ENCODE peak calls at places on chromosomes 2 and 18, in eight cellular contexts. K is sigmoid colon, T is K562, E is transverse colon, P is prostate gland, R is GM12892, X is GM12891, Y is H1. J is an unnamed sample.

GRCh38 chr2:134919360-134920210 is 963 bp downstream of the CCNT2 start:
- DNase-seq in K (peak), T (no peak), E (peak), P (peak), R (peak), X (no peak), Y (no peak), J (no peak)

GRCh38 chr2:236378851-236379250 is 114.6 kb upstream of the ASB18 start:
- DNase-seq in K (no peak), T (no peak), E (no peak), P (no peak), R (no peak), X (no peak), Y (no peak), J (no peak)

GRCh38 chr18:7637269-7637668 is 70.2 kb downstream of the PTPRM start:
- DNase-seq in K (no peak), T (no peak), E (no peak), P (peak), R (no peak), X (no peak), Y (no peak), J (no peak)

GRCh38 chr18:75544496-75544895 is 117.0 kb upstream of the SMIM21 start:
- DNase-seq in K (no peak), T (no peak), E (no peak), P (no peak), R (no peak), X (no peak), Y (no peak), J (no peak)

GRCh38 chr2:86636842-86637241 is 13.2 kb upstream of the RNF103 start:
- DNase-seq in K (no peak), T (no peak), E (no peak), P (no peak), R (no peak), X (no peak), Y (no peak), J (no peak)

GRCh38 chr18:50627594-50628542 is 68.0 kb downstream of the MAPK4 start:
- DNase-seq in K (peak), T (no peak), E (no peak), P (no peak), R (no peak), X (no peak), Y (no peak), J (no peak)

GRCh38 chr2:29606105-29606871 is 315.1 kb downstream of the ALK start:
- DNase-seq in K (no peak), T (no peak), E (no peak), P (no peak), R (no peak), X (no peak), Y (no peak), J (no peak)

GRCh38 chr18:9719421-9719981 is 11.4 kb downstream of the RAB31 start:
- DNase-seq in K (peak), T (no peak), E (no peak), P (peak), R (no peak), X (no peak), Y (no peak), J (peak)

GRCh38 chr2:3522851-3523481 is 3.6 kb upstream of the ADI1 start:
- DNase-seq in K (peak), T (no peak), E (peak), P (no peak), R (no peak), X (no peak), Y (no peak), J (no peak)

GRCh38 chr2:174827371-174828369 is 63.4 kb upstream of the CHRNA1 start:
- DNase-seq in K (no peak), T (no peak), E (no peak), P (no peak), R (no peak), X (no peak), Y (no peak), J (no peak)

GRCh38 chr2:121386707-121387106 is 101.7 kb upstream of the TFCP2L1 start:
- DNase-seq in K (no peak), T (no peak), E (no peak), P (no peak), R (no peak), X (no peak), Y (no peak), J (no peak)

GRCh38 chr2:36530983-36531354 is 67.0 kb downstream of the FEZ2 start:
- DNase-seq in K (no peak), T (no peak), E (no peak), P (no peak), R (no peak), X (no peak), Y (no peak), J (no peak)

GRCh38 chr2:170715062-170715931 is at the start of gene SP5:
- DNase-seq in K (peak), T (peak), E (peak), P (peak), R (peak), X (peak), Y (peak), J (no peak)

GRCh38 chr18:9135912-9136314 is 668 bp upstream of the ANKRD12 start:
- DNase-seq in K (no peak), T (peak), E (peak), P (no peak), R (peak), X (peak), Y (peak), J (peak)

GRCh38 chr2:121694398-121695178 is 42.1 kb downstream of the NIFK start:
- DNase-seq in K (peak), T (no peak), E (no peak), P (no peak), R (no peak), X (no peak), Y (no peak), J (no peak)

GRCh38 chr18:46278481-46279465 is 174.6 kb downstream of the HAUS1 start:
- DNase-seq in K (no peak), T (no peak), E (no peak), P (no peak), R (no peak), X (no peak), Y (no peak), J (no peak)

GRCh38 chr18:59617468-59617932 is 79.7 kb downstream of the CCBE1 start:
- DNase-seq in K (no peak), T (no peak), E (no peak), P (no peak), R (no peak), X (no peak), Y (no peak), J (no peak)

GRCh38 chr2:71851094-71851755 is 296.4 kb downstream of the CYP26B1 start:
- DNase-seq in K (no peak), T (no peak), E (no peak), P (no peak), R (no peak), X (no peak), Y (no peak), J (no peak)

GRCh38 chr2:209872675-209873074 is 101.0 kb downstream of the UNC80 start:
- DNase-seq in K (no peak), T (no peak), E (no peak), P (peak), R (no peak), X (no peak), Y (peak), J (no peak)

GRCh38 chr2:101442042-101442666 is 32.8 kb downstream of the RFX8 start:
- DNase-seq in K (no peak), T (no peak), E (no peak), P (no peak), R (no peak), X (no peak), Y (no peak), J (no peak)

GRCh38 chr2:226524381-226524843 is 275.2 kb downstream of the IRS1 start:
- DNase-seq in K (no peak), T (no peak), E (no peak), P (no peak), R (no peak), X (no peak), Y (no peak), J (no peak)

GRCh38 chr18:73511751-73512525 is 635.7 kb downstream of the FBXO15 start:
- DNase-seq in K (no peak), T (no peak), E (no peak), P (no peak), R (no peak), X (no peak), Y (no peak), J (no peak)

GRCh38 chr2:3493610-3493997 is 25.7 kb downstream of the ADI1 start:
- DNase-seq in K (no peak), T (peak), E (no peak), P (no peak), R (no peak), X (no peak), Y (no peak), J (no peak)

GRCh38 chr18:8890957-8891464 is 185.7 kb downstream of the MTCL1 start:
- DNase-seq in K (no peak), T (peak), E (no peak), P (no peak), R (no peak), X (no peak), Y (no peak), J (no peak)

GRCh38 chr18:59546164-59546563 is 151.1 kb downstream of the CCBE1 start:
- DNase-seq in K (no peak), T (peak), E (no peak), P (no peak), R (no peak), X (no peak), Y (no peak), J (no peak)

GRCh38 chr18:23228102-23229051 is 93.1 kb downstream of the CABLES1 start:
- DNase-seq in K (no peak), T (no peak), E (peak), P (no peak), R (no peak), X (no peak), Y (no peak), J (no peak)

GRCh38 chr18:13218376-13219011 is at the start of gene LDLRAD4:
- DNase-seq in K (peak), T (no peak), E (peak), P (peak), R (no peak), X (no peak), Y (peak), J (no peak)
- TF ChIP-seq POLR2A in K (no peak), T (no peak), E (peak), P (peak), R (no peak), X (no peak), Y (no peak), J (no peak)

GRCh38 chr18:14092625-14093361 is 39.4 kb downstream of the ZNF519 start:
- DNase-seq in K (no peak), T (no peak), E (no peak), P (no peak), R (no peak), X (no peak), Y (no peak), J (no peak)

GRCh38 chr18:14089781-14090180 is 42.5 kb downstream of the ZNF519 start:
- DNase-seq in K (no peak), T (no peak), E (no peak), P (peak), R (no peak), X (no peak), Y (no peak), J (no peak)

GRCh38 chr18:14085770-14086458 is 46.3 kb downstream of the ZNF519 start:
- DNase-seq in K (no peak), T (no peak), E (no peak), P (no peak), R (no peak), X (no peak), Y (no peak), J (no peak)

GRCh38 chr18:14086459-14087231 is 45.6 kb downstream of the ZNF519 start:
- DNase-seq in K (no peak), T (peak), E (no peak), P (no peak), R (no peak), X (no peak), Y (peak), J (no peak)

GRCh38 chr18:14089176-14089575 is 43.1 kb downstream of the ZNF519 start:
- DNase-seq in K (no peak), T (no peak), E (no peak), P (no peak), R (no peak), X (no peak), Y (no peak), J (no peak)
- TF ChIP-seq POLR2AphosphoS5 in K (no peak), T (no peak), E (no peak), P (no peak), R (no peak), X (no peak), Y (no peak), J (no peak)

GRCh38 chr2:69307696-69308064 is 79.3 kb downstream of the GFPT1 start:
- DNase-seq in K (no peak), T (no peak), E (no peak), P (no peak), R (no peak), X (no peak), Y (no peak), J (no peak)

GRCh38 chr2:69305712-69306611 is 81.1 kb downstream of the GFPT1 start:
- DNase-seq in K (no peak), T (peak), E (no peak), P (no peak), R (no peak), X (peak), Y (no peak), J (no peak)

GRCh38 chr2:69308338-69308737 is 78.7 kb downstream of the GFPT1 start:
- DNase-seq in K (no peak), T (no peak), E (no peak), P (no peak), R (no peak), X (no peak), Y (no peak), J (no peak)

GRCh38 chr2:69306612-69306896 is 80.5 kb downstream of the GFPT1 start:
- DNase-seq in K (no peak), T (no peak), E (no peak), P (no peak), R (no peak), X (no peak), Y (no peak), J (no peak)

DNA sequence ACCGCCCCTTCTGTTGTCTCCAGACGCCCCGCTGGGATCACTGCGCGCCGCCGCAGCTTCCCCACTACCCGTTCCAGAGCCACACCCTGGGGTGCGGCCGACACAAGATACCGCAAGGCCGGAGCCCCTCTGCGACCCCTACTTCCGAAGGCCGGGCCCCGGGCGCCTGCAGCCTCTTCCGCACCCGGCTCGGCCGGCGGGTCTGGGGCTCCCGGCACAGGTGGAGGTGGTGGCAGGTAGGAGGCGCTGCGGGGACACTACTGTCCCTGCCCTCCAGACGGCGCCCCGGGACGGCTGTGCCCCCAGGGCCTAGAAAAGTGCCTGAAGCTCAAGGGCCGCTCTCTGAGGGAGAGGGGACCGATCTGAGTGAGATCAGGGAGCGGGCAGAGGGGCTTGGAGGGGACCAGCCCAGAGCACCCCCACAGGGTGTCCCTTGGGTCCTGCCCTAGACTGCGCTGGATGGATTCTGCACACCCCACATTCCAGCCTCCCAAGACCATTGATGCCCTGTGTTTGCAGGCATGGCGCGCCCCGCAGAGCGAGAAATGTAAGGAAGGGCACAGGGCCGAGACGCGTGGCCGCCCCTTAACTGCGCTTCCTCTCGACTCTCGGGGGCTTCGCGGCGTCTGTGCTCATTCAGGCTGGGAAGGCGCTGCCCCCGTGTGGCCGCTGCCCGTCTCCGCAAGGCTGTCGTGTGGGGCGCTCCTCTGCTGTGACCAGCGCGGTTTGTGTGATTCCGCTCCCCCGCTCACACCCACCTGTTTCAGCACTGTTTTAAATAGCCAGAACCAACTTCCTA is 79.9 kb downstream of the GFPT1 start:
- DNase-seq in K (peak), T (peak), E (peak), P (peak), R (peak), X (peak), Y (peak), J (peak)
- TF ChIP-seq POLR2A in K (no peak), T (no peak), E (peak), P (no peak), R (no peak), X (no peak), Y (no peak), J (no peak)

GRCh38 chr2:216666461-216667233 is 28.7 kb downstream of the IGFBP5 start:
- DNase-seq in K (no peak), T (peak), E (peak), P (peak), R (peak), X (peak), Y (peak), J (peak)

GRCh38 chr2:216663846-216664245 is 30.6 kb downstream of the IGFBP2 start:
- DNase-seq in K (no peak), T (no peak), E (no peak), P (no peak), R (no peak), X (no peak), Y (no peak), J (no peak)

GRCh38 chr2:216665717-216666116 is 29.6 kb downstream of the IGFBP5 start:
- DNase-seq in K (no peak), T (no peak), E (no peak), P (no peak), R (no peak), X (no peak), Y (peak), J (peak)

GRCh38 chr2:216664593-216665034 is 30.7 kb downstream of the IGFBP5 start:
- DNase-seq in K (no peak), T (peak), E (no peak), P (no peak), R (no peak), X (no peak), Y (no peak), J (no peak)

GRCh38 chr2:216665240-216665639 is 30.1 kb downstream of the IGFBP5 start:
- DNase-seq in K (no peak), T (no peak), E (peak), P (peak), R (no peak), X (no peak), Y (no peak), J (peak)
- TF ChIP-seq POLR2AphosphoS5 in K (peak), T (no peak), E (no peak), P (peak), R (no peak), X (no peak), Y (no peak), J (no peak)

GRCh38 chr2:219294356-219295351 is 14.5 kb downstream of the PTPRN start:
- DNase-seq in K (peak), T (peak), E (peak), P (peak), R (peak), X (peak), Y (peak), J (peak)
- TF ChIP-seq POLR2A in K (no peak), T (peak), E (peak), P (peak), R (peak), X (no peak), Y (no peak), J (no peak)

DNA sequence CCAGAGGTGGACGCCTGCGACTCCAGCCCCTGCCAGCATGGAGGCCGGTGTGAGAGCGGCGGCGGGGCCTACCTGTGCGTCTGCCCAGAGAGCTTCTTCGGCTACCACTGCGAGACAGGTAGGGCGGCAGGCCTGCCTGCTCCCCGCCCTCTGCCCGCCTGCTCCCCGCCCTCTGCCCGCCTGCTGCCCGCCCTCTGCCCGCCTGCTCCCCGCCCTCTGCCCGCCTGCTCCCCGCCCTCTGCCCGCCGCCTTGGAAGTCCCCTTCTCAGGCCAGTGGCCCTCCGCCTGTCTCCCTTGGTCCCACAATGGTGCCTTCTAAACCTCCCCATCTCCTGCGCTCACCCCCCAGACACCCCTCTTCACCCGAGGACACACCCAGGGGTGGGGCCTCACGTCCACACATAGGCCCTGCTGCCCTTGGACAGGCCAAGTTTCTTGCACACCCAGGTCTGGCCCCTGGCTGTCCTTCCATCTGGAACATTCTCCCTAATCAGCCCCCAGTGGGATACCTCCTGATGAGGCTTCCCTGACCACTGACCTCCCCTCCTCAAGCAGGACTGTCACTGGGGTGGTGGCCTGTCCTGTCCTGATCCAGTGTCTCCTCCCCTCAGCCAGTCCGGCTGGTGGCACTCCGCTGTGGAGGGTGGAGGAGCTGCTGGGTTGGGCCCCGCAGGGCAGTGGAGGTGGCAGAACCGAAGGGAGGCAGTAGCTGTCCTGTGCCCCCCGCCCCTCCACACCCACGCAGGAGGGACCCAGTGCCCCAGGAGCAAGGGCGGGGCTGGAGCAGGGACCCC is 37.9 kb downstream of the MTERF4 start:
- DNase-seq in K (peak), T (no peak), E (peak), P (peak), R (peak), X (no peak), Y (peak), J (no peak)
- TF ChIP-seq POLR2AphosphoS5 in K (no peak), T (no peak), E (no peak), P (peak), R (no peak), X (no peak), Y (no peak), J (no peak)